ENCODE peak calls at places on chromosomes 11 and 22, in four cellular contexts. S, T, E and W are unnamed samples.

GRCh38 chr11:64385953-64386704 is 27.2 kb downstream of the RPS6KA4 start:
- DNase-seq in S (no peak), T (peak; percentile 53), E (no peak), W (no peak)

GRCh38 chr11:44673691-44674090 is 53.1 kb upstream of the TSPAN18 start:
- DNase-seq in S (no peak), T (no peak), E (no peak), W (no peak)

GRCh38 chr11:76277298-76278175 is 71.2 kb upstream of the WNT11 start:
- DNase-seq in E (no peak), T (no peak), S (no peak), W (no peak)

GRCh38 chr22:50260801-50261614 is 475 bp downstream of the MAPK12 start:
- DNase-seq in T (no peak), E (no peak), S (peak; percentile 51), W (no peak)

GRCh38 chr11:3201677-3202181 is 16.9 kb downstream of the MRGPRG start:
- DNase-seq in E (no peak), T (no peak), S (no peak), W (no peak)

GRCh38 chr11:2660357-2660939 is 39.3 kb downstream of the KCNQ1OT1 start:
- DNase-seq in S (no peak), E (no peak), T (no peak), W (no peak)

GRCh38 chr11:113114452-113115027 is 153.3 kb downstream of the NCAM1 start:
- DNase-seq in T (peak; percentile 63), E (peak; percentile 59), S (peak; percentile 80), W (no peak)

GRCh38 chr11:2815762-2816496 is 69.6 kb downstream of the CDKN1C start:
- DNase-seq in T (no peak), S (no peak), E (peak; percentile 9), W (no peak)

GRCh38 chr11:78731008-78731407 is 156.3 kb upstream of the NARS2 start:
- DNase-seq in T (no peak), S (no peak), E (no peak), W (no peak)

GRCh38 chr11:39571081-39571480 is 1888.4 kb downstream of the LRRC4C start:
- DNase-seq in E (no peak), S (no peak), T (no peak), W (no peak)

GRCh38 chr22:41001722-41002122 is 50.5 kb downstream of the RBX1 start:
- DNase-seq in E (no peak), S (no peak), T (peak; percentile 65), W (no peak)

GRCh38 chr22:44405661-44406060 is 92.4 kb downstream of the RTL6 start:
- DNase-seq in S (no peak), E (no peak), T (no peak), W (no peak)

GRCh38 chr22:48452766-48453165 is 1374.9 kb downstream of the BRD1 start:
- DNase-seq in S (no peak), T (no peak), E (no peak), W (no peak)

GRCh38 chr22:24008022-24008283 is 2.7 kb upstream of the GSTT4 start:
- DNase-seq in T (no peak), S (no peak), E (no peak), W (no peak)

GRCh38 chr11:66328307-66329144 is 7.7 kb downstream of the RIN1 start:
- DNase-seq in T (peak; percentile 93), S (peak; percentile 80), E (peak; percentile 79), W (peak; percentile 72)

GRCh38 chr22:37309221-37310074 is 27.1 kb downstream of the CYTH4 start:
- DNase-seq in E (no peak), S (no peak), T (no peak), W (no peak)

GRCh38 chr11:111300569-111300968 is 2.2 kb downstream of the POU2AF3 start:
- DNase-seq in E (no peak), T (no peak), S (no peak), W (no peak)

GRCh38 chr11:24161587-24161986 is 335.3 kb upstream of the LUZP2 start:
- DNase-seq in T (no peak), S (no peak), E (no peak), W (no peak)

GRCh38 chr11:117231637-117232021 is 244 bp downstream of the PCSK7 start:
- DNase-seq in S (no peak), T (no peak), E (no peak), W (no peak)

GRCh38 chr11:1297576-1298473 is 11.6 kb downstream of the TOLLIP start:
- DNase-seq in T (no peak), S (peak; percentile 72), E (peak; percentile 69), W (no peak)

GRCh38 chr22:24434472-24435322 is 7.3 kb downstream of the ADORA2A start:
- DNase-seq in T (no peak), S (peak; percentile 51), E (no peak), W (peak; percentile 63)

GRCh38 chr11:16338397-16338796 is 17.9 kb downstream of the SOX6 start:
- DNase-seq in E (no peak), S (no peak), T (no peak), W (no peak)

GRCh38 chr11:130510407-130511006 is 62.1 kb downstream of the ADAMTS15 start:
- DNase-seq in E (no peak), S (peak; percentile 66), T (no peak), W (no peak)

GRCh38 chr11:12746593-12747097 is 72.4 kb downstream of the TEAD1 start:
- DNase-seq in E (peak; percentile 60), T (peak; percentile 98), S (no peak), W (no peak)

GRCh38 chr22:47056776-47057470 is 294.5 kb downstream of the TBC1D22A start:
- DNase-seq in T (no peak), S (no peak), E (no peak), W (no peak)

GRCh38 chr22:24875862-24876506 is 70.0 kb downstream of the SGSM1 start:
- DNase-seq in T (peak; percentile 69), S (no peak), E (no peak), W (no peak)

GRCh38 chr11:113895367-113896155 is 9.0 kb upstream of the HTR3B start:
- DNase-seq in S (no peak), T (peak; percentile 75), E (no peak), W (no peak)

GRCh38 chr22:35124674-35125219 is 58.8 kb downstream of the ISX start:
- DNase-seq in S (no peak), E (no peak), T (no peak), W (no peak)

GRCh38 chr11:26231252-26231661 is 100.7 kb upstream of the ANO3 start:
- DNase-seq in S (no peak), E (no peak), T (no peak), W (no peak)

GRCh38 chr11:66112640-66113098 is 42.6 kb downstream of the PACS1 start:
- DNase-seq in E (no peak), S (no peak), T (no peak), W (no peak)

GRCh38 chr11:74923125-74923524 is 25.8 kb downstream of the XRRA1 start:
- DNase-seq in E (no peak), S (no peak), T (no peak), W (no peak)